ENCODE peak calls at places on chromosomes 3 and 15, in seven cellular contexts. One of them, this sample, is unnamed.

GRCh38 chr3:147385059-147386012 is 21.0 kb downstream of the ZIC4 start:
- DNase-seq in fibroblast of mammary gland: no peak
- DNase-seq in fibroblast of lung: no peak
- DNase-seq in adrenal gland: no peak
- DNase-seq in left lung: no peak
- DNase-seq in AG10803: no peak
- DNase-seq in NB4: no peak
- DNase-seq in this sample: no peak

GRCh38 chr3:171339606-171340005 is 120.6 kb downstream of the TNIK start:
- DNase-seq in fibroblast of mammary gland: no peak
- DNase-seq in fibroblast of lung: no peak
- DNase-seq in adrenal gland: no peak
- DNase-seq in left lung: peak
- DNase-seq in AG10803: no peak
- DNase-seq in NB4: no peak
- DNase-seq in this sample: no peak

GRCh38 chr15:43911235-43911661 is 84.4 kb downstream of the WDR76 start:
- DNase-seq in fibroblast of mammary gland: peak
- DNase-seq in fibroblast of lung: peak
- DNase-seq in adrenal gland: no peak
- DNase-seq in left lung: no peak
- DNase-seq in AG10803: peak
- DNase-seq in NB4: no peak
- DNase-seq in this sample: peak

GRCh38 chr15:99440551-99441426 is 125.0 kb upstream of the MEF2A start:
- DNase-seq in fibroblast of mammary gland: no peak
- DNase-seq in fibroblast of lung: no peak
- DNase-seq in adrenal gland: no peak
- DNase-seq in left lung: peak
- DNase-seq in AG10803: no peak
- DNase-seq in NB4: no peak
- DNase-seq in this sample: no peak

GRCh38 chr3:171195686-171196085 is 169.2 kb upstream of the SLC2A2 start:
- DNase-seq in fibroblast of mammary gland: no peak
- DNase-seq in fibroblast of lung: no peak
- DNase-seq in adrenal gland: no peak
- DNase-seq in left lung: no peak
- DNase-seq in AG10803: no peak
- DNase-seq in NB4: no peak
- DNase-seq in this sample: peak

GRCh38 chr3:114310701-114311100 is 16.9 kb downstream of the TIGIT start:
- DNase-seq in fibroblast of mammary gland: peak
- DNase-seq in fibroblast of lung: no peak
- DNase-seq in adrenal gland: no peak
- DNase-seq in left lung: no peak
- DNase-seq in AG10803: no peak
- DNase-seq in NB4: no peak
- DNase-seq in this sample: no peak

GRCh38 chr3:47283596-47284364 is 1.0 kb downstream of the KLHL18 start:
- DNase-seq in fibroblast of mammary gland: peak
- DNase-seq in fibroblast of lung: peak
- DNase-seq in adrenal gland: no peak
- DNase-seq in left lung: no peak
- DNase-seq in AG10803: peak
- DNase-seq in NB4: peak
- DNase-seq in this sample: no peak

GRCh38 chr3:135964160-135964955 is 1.2 kb upstream of the PPP2R3A start:
- DNase-seq in fibroblast of mammary gland: no peak
- DNase-seq in fibroblast of lung: no peak
- DNase-seq in adrenal gland: no peak
- DNase-seq in left lung: no peak
- DNase-seq in AG10803: no peak
- DNase-seq in NB4: no peak
- DNase-seq in this sample: no peak

GRCh38 chr3:37546876-37547275 is 314.8 kb upstream of the CTDSPL start:
- DNase-seq in fibroblast of mammary gland: peak
- DNase-seq in fibroblast of lung: peak
- DNase-seq in adrenal gland: peak
- DNase-seq in left lung: no peak
- DNase-seq in AG10803: peak
- DNase-seq in NB4: peak
- DNase-seq in this sample: peak

GRCh38 chr3:127275287-127275781 is 12.5 kb downstream of the PRR20G start:
- DNase-seq in fibroblast of mammary gland: peak
- DNase-seq in fibroblast of lung: peak
- DNase-seq in adrenal gland: no peak
- DNase-seq in left lung: no peak
- DNase-seq in AG10803: peak
- DNase-seq in NB4: no peak
- DNase-seq in this sample: peak

GRCh38 chr3:106120334-106120733 is 251.5 kb upstream of the CBLB start:
- DNase-seq in fibroblast of mammary gland: peak
- DNase-seq in fibroblast of lung: peak
- DNase-seq in adrenal gland: peak
- DNase-seq in left lung: no peak
- DNase-seq in AG10803: peak
- DNase-seq in NB4: no peak
- DNase-seq in this sample: peak

GRCh38 chr3:95271330-95271729 is 1208.5 kb downstream of the NSUN3 start:
- DNase-seq in fibroblast of mammary gland: no peak
- DNase-seq in fibroblast of lung: no peak
- DNase-seq in adrenal gland: no peak
- DNase-seq in left lung: no peak
- DNase-seq in AG10803: no peak
- DNase-seq in NB4: no peak
- DNase-seq in this sample: no peak
- H3K4me3 ChIP-seq in fibroblast of mammary gland: no peak
- H3K4me3 ChIP-seq in fibroblast of lung: no peak
- H3K4me3 ChIP-seq in adrenal gland: no peak
- H3K4me3 ChIP-seq in left lung: no peak
- H3K4me3 ChIP-seq in AG10803: no peak
- H3K4me3 ChIP-seq in NB4: no peak
- H3K4me3 ChIP-seq in this sample: no peak

DNA sequence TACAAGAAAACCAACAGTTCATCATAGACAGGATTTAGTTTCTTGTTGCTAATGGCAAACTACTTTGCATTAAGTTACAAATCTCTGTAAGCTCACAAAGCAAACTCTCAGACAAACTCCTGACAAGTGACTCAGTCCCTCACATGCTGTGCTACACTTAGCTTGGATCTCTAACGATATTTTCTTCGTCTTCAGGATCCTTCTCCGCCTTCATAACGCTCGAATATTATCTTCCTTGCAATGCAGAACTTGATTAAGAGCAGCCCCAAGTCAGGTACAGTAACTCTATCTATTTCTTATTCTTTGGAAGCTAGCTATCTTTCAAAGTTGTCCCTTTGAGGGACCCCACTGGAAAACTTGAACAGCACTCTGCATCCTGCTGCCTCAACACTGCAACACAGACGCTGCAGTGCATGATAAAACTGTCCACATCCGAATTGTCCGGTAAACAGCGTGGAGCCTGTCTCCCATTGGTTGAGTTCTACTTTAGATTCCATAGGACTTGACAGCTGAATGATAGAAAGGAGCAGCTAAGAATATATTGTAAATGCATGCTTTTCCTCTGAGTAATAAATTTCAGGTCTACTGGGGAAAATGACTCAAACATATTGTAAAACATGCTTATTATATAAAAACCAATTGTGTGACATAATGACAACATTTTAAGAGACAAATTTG is 61.3 kb downstream of the UACA start:
- DNase-seq in fibroblast of mammary gland: peak
- DNase-seq in fibroblast of lung: peak
- DNase-seq in adrenal gland: no peak
- DNase-seq in left lung: no peak
- DNase-seq in AG10803: peak
- DNase-seq in NB4: no peak
- DNase-seq in this sample: peak
- H3K4me3 ChIP-seq in fibroblast of mammary gland: peak
- H3K4me3 ChIP-seq in fibroblast of lung: peak
- H3K4me3 ChIP-seq in adrenal gland: no peak
- H3K4me3 ChIP-seq in left lung: peak
- H3K4me3 ChIP-seq in AG10803: peak
- H3K4me3 ChIP-seq in NB4: no peak
- H3K4me3 ChIP-seq in this sample: peak

GRCh38 chr3:69236808-69237707 is 114.7 kb upstream of the LMOD3 start:
- DNase-seq in fibroblast of mammary gland: no peak
- DNase-seq in fibroblast of lung: no peak
- DNase-seq in adrenal gland: no peak
- DNase-seq in left lung: no peak
- DNase-seq in AG10803: no peak
- DNase-seq in NB4: no peak
- DNase-seq in this sample: no peak
- H3K4me3 ChIP-seq in fibroblast of mammary gland: no peak
- H3K4me3 ChIP-seq in fibroblast of lung: no peak
- H3K4me3 ChIP-seq in adrenal gland: no peak
- H3K4me3 ChIP-seq in left lung: peak
- H3K4me3 ChIP-seq in AG10803: no peak
- H3K4me3 ChIP-seq in NB4: no peak
- H3K4me3 ChIP-seq in this sample: no peak

DNA sequence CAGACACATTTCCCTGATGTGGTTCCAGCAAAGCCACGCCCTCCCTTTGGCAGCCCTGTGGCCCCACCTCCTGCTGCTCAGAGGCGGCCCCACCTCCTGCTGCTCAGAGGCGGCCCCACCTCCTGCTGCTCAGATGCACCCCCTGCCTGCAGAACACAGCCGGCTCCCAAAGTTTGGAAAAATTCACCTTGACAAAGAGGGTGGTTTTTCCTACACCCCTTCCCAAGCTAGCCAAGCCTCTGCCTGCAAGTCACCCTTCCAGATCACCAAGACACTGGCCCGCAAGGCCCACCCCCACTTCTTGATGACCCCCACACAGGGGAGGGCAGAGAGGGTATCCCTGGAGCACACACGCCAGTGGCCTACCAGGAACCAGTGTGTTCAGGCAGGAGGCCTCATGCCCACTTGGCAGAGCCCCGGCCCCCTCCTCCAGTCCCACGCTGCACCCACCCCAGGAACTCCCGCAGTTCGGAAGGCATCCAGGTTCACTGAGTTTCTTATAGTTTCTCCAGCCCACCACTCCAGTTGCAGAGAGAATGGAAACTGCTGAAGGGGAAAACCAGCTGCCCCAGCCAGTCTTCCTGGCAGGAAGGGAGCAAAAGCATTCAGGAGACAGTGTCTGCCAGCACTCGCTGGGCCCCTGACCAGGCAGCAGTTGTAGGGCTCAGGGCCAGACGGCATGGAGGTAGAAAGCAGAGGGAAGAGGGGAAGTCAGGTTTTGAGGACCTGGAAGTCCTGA is 2.3 kb upstream of the HAPLN3 start:
- DNase-seq in fibroblast of mammary gland: peak
- DNase-seq in fibroblast of lung: peak
- DNase-seq in adrenal gland: peak
- DNase-seq in left lung: peak
- DNase-seq in AG10803: peak
- DNase-seq in NB4: peak
- DNase-seq in this sample: peak
- H3K4me3 ChIP-seq in fibroblast of mammary gland: no peak
- H3K4me3 ChIP-seq in fibroblast of lung: no peak
- H3K4me3 ChIP-seq in adrenal gland: no peak
- H3K4me3 ChIP-seq in left lung: no peak
- H3K4me3 ChIP-seq in AG10803: no peak
- H3K4me3 ChIP-seq in NB4: no peak
- H3K4me3 ChIP-seq in this sample: no peak

GRCh38 chr3:44242716-44243115 is 1.0 kb downstream of the TOPAZ1 start:
- DNase-seq in fibroblast of mammary gland: no peak
- DNase-seq in fibroblast of lung: no peak
- DNase-seq in adrenal gland: no peak
- DNase-seq in left lung: no peak
- DNase-seq in AG10803: no peak
- DNase-seq in NB4: no peak
- DNase-seq in this sample: no peak
- H3K4me3 ChIP-seq in fibroblast of mammary gland: no peak
- H3K4me3 ChIP-seq in fibroblast of lung: no peak
- H3K4me3 ChIP-seq in adrenal gland: no peak
- H3K4me3 ChIP-seq in left lung: no peak
- H3K4me3 ChIP-seq in AG10803: no peak
- H3K4me3 ChIP-seq in NB4: no peak
- H3K4me3 ChIP-seq in this sample: no peak

GRCh38 chr3:107816082-107816481 is 274.7 kb downstream of the CD47 start:
- DNase-seq in fibroblast of mammary gland: no peak
- DNase-seq in fibroblast of lung: no peak
- DNase-seq in adrenal gland: peak
- DNase-seq in left lung: no peak
- DNase-seq in AG10803: no peak
- DNase-seq in NB4: no peak
- DNase-seq in this sample: no peak

GRCh38 chr3:107813066-107813465 is 277.8 kb downstream of the CD47 start:
- DNase-seq in fibroblast of mammary gland: no peak
- DNase-seq in fibroblast of lung: peak
- DNase-seq in adrenal gland: no peak
- DNase-seq in left lung: no peak
- DNase-seq in AG10803: no peak
- DNase-seq in NB4: no peak
- DNase-seq in this sample: peak

GRCh38 chr3:107806021-107806420 is 283.3 kb downstream of the BBX start:
- DNase-seq in fibroblast of mammary gland: no peak
- DNase-seq in fibroblast of lung: no peak
- DNase-seq in adrenal gland: no peak
- DNase-seq in left lung: no peak
- DNase-seq in AG10803: no peak
- DNase-seq in NB4: no peak
- DNase-seq in this sample: no peak

DNA sequence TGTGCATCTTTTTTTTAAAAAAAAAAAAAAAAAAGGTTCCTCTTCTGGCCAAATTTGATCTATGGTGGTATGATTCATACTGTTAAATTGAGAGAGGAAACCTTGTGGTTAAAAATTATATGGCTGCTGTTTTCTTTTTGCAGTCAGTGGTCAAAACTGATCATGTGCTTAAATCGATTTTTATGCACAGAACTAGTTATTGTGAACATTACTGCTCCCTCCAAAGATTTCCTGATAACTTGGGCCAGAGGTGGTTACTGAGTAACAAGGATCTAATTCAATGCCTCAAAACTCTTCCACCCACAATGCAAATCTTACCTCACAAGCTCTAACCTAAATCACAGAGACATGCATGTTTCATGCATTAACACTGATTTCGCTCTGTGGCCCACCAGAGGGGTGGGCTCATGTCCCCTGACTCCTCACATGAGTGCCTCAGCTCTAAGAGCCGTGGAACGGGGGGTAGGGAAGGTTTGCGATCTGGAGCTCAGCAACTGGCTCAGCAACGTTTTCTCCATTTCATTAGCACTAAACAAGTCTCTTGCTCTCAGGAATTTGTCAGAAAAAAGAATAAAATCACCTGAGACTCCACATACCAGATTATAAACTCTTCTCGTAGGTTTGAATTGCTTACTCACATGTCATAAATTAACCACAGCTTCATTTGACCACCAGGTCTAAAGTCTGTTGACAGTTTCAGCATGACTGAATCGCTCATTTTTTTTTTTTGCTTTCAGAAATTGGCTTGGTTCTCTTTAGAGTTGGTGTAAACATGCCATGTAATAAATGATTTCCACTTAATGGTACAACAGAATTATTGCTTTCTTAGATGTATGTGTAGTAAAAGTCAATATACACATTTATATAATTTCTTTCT is 280.4 kb downstream of the CD47 start:
- DNase-seq in fibroblast of mammary gland: peak
- DNase-seq in fibroblast of lung: peak
- DNase-seq in adrenal gland: no peak
- DNase-seq in left lung: no peak
- DNase-seq in AG10803: no peak
- DNase-seq in NB4: peak
- DNase-seq in this sample: no peak
- H3K4me3 ChIP-seq in fibroblast of mammary gland: no peak
- H3K4me3 ChIP-seq in fibroblast of lung: no peak
- H3K4me3 ChIP-seq in adrenal gland: no peak
- H3K4me3 ChIP-seq in left lung: no peak
- H3K4me3 ChIP-seq in AG10803: no peak
- H3K4me3 ChIP-seq in NB4: no peak
- H3K4me3 ChIP-seq in this sample: no peak